ENCODE peak calls at places on chromosome 16, in eight cellular contexts. D, V, X, S, J, T, W and M are unnamed samples.

GRCh38 chr16:78605548-78606097 is 506.2 kb downstream of the WWOX start:
- DNase-seq in W (no peak), J (no peak), D (no peak), T (no peak), X (no peak), V (no peak), S (no peak), M (no peak)

GRCh38 chr16:61182416-61182815 is 853.8 kb downstream of the CDH8 start:
- DNase-seq in X (no peak), J (no peak), D (no peak), T (no peak), W (no peak), S (no peak), V (no peak), M (peak; percentile 88)

GRCh38 chr16:64121473-64121872 is 1000.4 kb downstream of the CDH11 start:
- DNase-seq in S (peak; percentile 45), J (peak; percentile 63), W (no peak), D (peak; percentile 50), V (no peak), X (no peak), T (peak; percentile 7), M (no peak)

GRCh38 chr16:17474037-17474436 is 3.3 kb upstream of the XYLT1 start:
- DNase-seq in W (no peak), T (no peak), V (peak; percentile 15), D (no peak), S (no peak), J (peak; percentile 37), X (peak; percentile 26), M (no peak)

GRCh38 chr16:19520861-19521331 is 1.0 kb downstream of the GDE1 start:
- DNase-seq in W (peak; percentile 53), S (peak; percentile 57), V (peak; percentile 31), J (no peak), X (no peak), T (peak; percentile 26), D (peak; percentile 87), M (no peak)

GRCh38 chr16:51056331-51056730 is 94.7 kb downstream of the SALL1 start:
- DNase-seq in X (no peak), V (no peak), W (no peak), S (no peak), D (no peak), T (no peak), J (no peak), M (no peak)

GRCh38 chr16:53743149-53743566 is 39.2 kb downstream of the FTO start:
- DNase-seq in D (peak; percentile 54), J (peak; percentile 15), W (peak; percentile 28), V (peak; percentile 43), X (peak; percentile 12), T (peak; percentile 38), S (peak; percentile 51), M (peak; percentile 22)

GRCh38 chr16:58727028-58727781 is 6.9 kb downstream of the GOT2 start:
- DNase-seq in W (no peak), S (no peak), T (no peak), V (no peak), D (no peak), J (no peak), X (no peak), M (no peak)

GRCh38 chr16:79401782-79402181 is 198.8 kb downstream of the MAF start:
- DNase-seq in T (no peak), X (no peak), D (no peak), J (no peak), V (no peak), S (no peak), W (no peak), M (no peak)

GRCh38 chr16:14545346-14545884 is 84.6 kb downstream of the PARN start:
- DNase-seq in V (no peak), T (peak; percentile 52), S (peak; percentile 84), D (no peak), J (no peak), X (no peak), W (no peak), M (no peak)

GRCh38 chr16:46908540-46909372 is 24.6 kb downstream of the GPT2 start:
- DNase-seq in W (peak; percentile 73), J (peak; percentile 45), X (peak; percentile 46), V (peak; percentile 81), S (peak; percentile 48), T (peak; percentile 75), D (peak; percentile 52), M (peak; percentile 51)

GRCh38 chr16:16073884-16074781 is 124.7 kb downstream of the ABCC1 start:
- DNase-seq in W (no peak), S (peak; percentile 96), J (peak; percentile 82), D (peak; percentile 90), V (no peak), T (peak; percentile 95), X (peak; percentile 60), M (peak; percentile 94)

GRCh38 chr16:88993946-88994600 is 17.1 kb upstream of the CBFA2T3 start:
- DNase-seq in W (no peak), X (no peak), T (no peak), D (no peak), S (no peak), V (no peak), J (no peak), M (no peak)

GRCh38 chr16:11613381-11614303 is 26.9 kb upstream of the LITAF start:
- DNase-seq in W (peak; percentile 86), D (peak; percentile 70), X (peak; percentile 54), S (peak; percentile 28), V (peak; percentile 51), T (no peak), J (no peak), M (peak; percentile 92)

GRCh38 chr16:14405611-14406537 is 224.2 kb downstream of the PARN start:
- DNase-seq in D (no peak), T (no peak), V (peak; percentile 76), X (no peak), W (peak; percentile 95), S (no peak), J (no peak), M (peak; percentile 76)

GRCh38 chr16:83932304-83932703 is 20.7 kb upstream of the OSGIN1 start:
- DNase-seq in D (no peak), X (no peak), J (no peak), W (no peak), S (no peak), V (no peak), T (no peak), M (no peak)

GRCh38 chr16:9092963-9093477 is 1.6 kb downstream of the HAPSTR1 start:
- DNase-seq in J (no peak), W (peak; percentile 37), D (peak; percentile 20), S (no peak), T (no peak), V (peak; percentile 67), X (no peak), M (no peak)

GRCh38 chr16:50259334-50260205 is 6.8 kb upstream of the ADCY7 start:
- DNase-seq in D (no peak), S (peak; percentile 39), J (no peak), V (no peak), X (no peak), T (peak; percentile 33), W (no peak), M (peak; percentile 91)

GRCh38 chr16:66881560-66881959 is 1.2 kb downstream of the PDP2 start:
- DNase-seq in J (no peak), W (no peak), T (no peak), V (no peak), X (no peak), D (no peak), S (no peak), M (no peak)

GRCh38 chr16:89581861-89582563 is 6.5 kb downstream of the CPNE7 start:
- DNase-seq in V (no peak), S (peak; percentile 87), D (peak; percentile 74), X (no peak), W (no peak), T (peak; percentile 72), J (peak; percentile 44), M (peak; percentile 21)

GRCh38 chr16:82639666-82640336 is 13.0 kb downstream of the CDH13 start:
- DNase-seq in W (peak; percentile 64), D (peak; percentile 84), S (peak; percentile 75), T (peak; percentile 60), V (peak; percentile 58), J (peak; percentile 44), X (peak; percentile 15), M (peak; percentile 7)

GRCh38 chr16:626174-626765 is 4.5 kb upstream of the WFIKKN1 start:
- DNase-seq in X (no peak), J (no peak), S (no peak), W (no peak), V (peak; percentile 8), D (no peak), T (no peak), M (no peak)

GRCh38 chr16:12515771-12516170 is 287.9 kb downstream of the CPPED1 start:
- DNase-seq in X (no peak), V (no peak), J (no peak), S (no peak), D (no peak), T (no peak), W (no peak), M (no peak)

GRCh38 chr16:88928405-88929375 is 48.3 kb downstream of the CBFA2T3 start:
- DNase-seq in D (no peak), S (no peak), V (no peak), W (no peak), T (no peak), X (no peak), J (no peak), M (no peak)

GRCh38 chr16:23152386-23153178 is 3.3 kb upstream of the USP31 start:
- DNase-seq in J (no peak), S (no peak), X (no peak), D (no peak), V (no peak), W (no peak), T (no peak), M (no peak)

GRCh38 chr16:57284206-57284951 is at the start of gene PLLP:
- DNase-seq in V (no peak), X (no peak), D (peak; percentile 21), W (peak; percentile 37), S (peak; percentile 42), J (peak; percentile 2), T (no peak), M (no peak)

GRCh38 chr16:31487076-31487719 is 4.3 kb downstream of the SLC5A2 start:
- DNase-seq in W (no peak), J (no peak), D (no peak), S (no peak), V (no peak), T (no peak), X (peak; percentile 29), M (no peak)

GRCh38 chr16:48961546-48961945 is 320.1 kb downstream of the CBLN1 start:
- DNase-seq in D (peak; percentile 62), S (no peak), X (no peak), J (no peak), T (no peak), V (no peak), W (no peak), M (no peak)

GRCh38 chr16:86618431-86619262 is 40.3 kb downstream of the FOXL1 start:
- DNase-seq in J (no peak), S (peak; percentile 9), X (no peak), T (no peak), W (no peak), V (no peak), D (no peak), M (no peak)

GRCh38 chr16:66508261-66508913 is 41.5 kb downstream of the TK2 start:
- DNase-seq in V (no peak), D (no peak), T (no peak), W (peak; percentile 42), S (peak; percentile 36), X (no peak), J (peak; percentile 38), M (no peak)

GRCh38 chr16:81560979-81561657 is 116.5 kb downstream of the CMIP start:
- DNase-seq in J (peak; percentile 67), X (no peak), V (no peak), T (no peak), W (no peak), S (peak; percentile 56), D (no peak), M (no peak)

GRCh38 chr16:67029249-67030096 is 524 bp downstream of the CBFB start:
- DNase-seq in X (no peak), J (peak; percentile 41), S (peak; percentile 70), T (peak; percentile 54), W (peak; percentile 73), V (peak; percentile 62), D (no peak), M (peak; percentile 49)

GRCh38 chr16:3849751-3850543 is 30.6 kb downstream of the CREBBP start:
- DNase-seq in J (no peak), D (no peak), S (no peak), X (no peak), W (no peak), T (no peak), V (no peak), M (no peak)